ENCODE peak calls at places on chromosomes 5 and 9, in nine cellular contexts. A is iris pigment epithelial cell; H is mesendoderm; W is stimulated activated CD4-positive, alpha-beta T cell treated with anti-CD3 and anti-CD28 coated beads, Interleukin-2, amount 100 ng/mL, for 48 hours; F is osteocyte; S is M059J; Z is cardiac muscle cell; I is natural killer cell; K is AML-193. L is an unnamed sample.

GRCh38 chr9:97412628-97413382 is 909 bp downstream of the TDRD7 start:
- DNase-seq in A (peak), H (peak), W (no peak), F (no peak), S (peak), Z (peak), I (no peak), K (peak), L (no peak)

GRCh38 chr9:127197186-127197860 is 67.3 kb upstream of the GARNL3 start:
- DNase-seq in A (no peak), H (no peak), W (no peak), F (no peak), S (no peak), Z (no peak), I (no peak), K (no peak), L (no peak)

GRCh38 chr9:92717201-92718085 is 47.2 kb downstream of the BICD2 start:
- DNase-seq in A (no peak), H (no peak), W (no peak), F (no peak), S (no peak), Z (no peak), I (no peak), K (no peak), L (peak)

GRCh38 chr5:10424124-10424731 is 17.5 kb upstream of the ROPN1L start:
- DNase-seq in A (peak), H (peak), W (no peak), F (no peak), S (peak), Z (peak), I (no peak), K (peak), L (no peak)

GRCh38 chr9:120482424-120483186 is 97.4 kb downstream of the CDK5RAP2 start:
- DNase-seq in A (no peak), H (no peak), W (no peak), F (no peak), S (no peak), Z (no peak), I (no peak), K (no peak), L (no peak)

GRCh38 chr5:134458234-134458633 is 46.6 kb upstream of the CDKN2AIPNL start:
- DNase-seq in A (peak), H (no peak), W (no peak), F (no peak), S (peak), Z (peak), I (no peak), K (no peak), L (no peak)

GRCh38 chr9:112059980-112060348 is 115.1 kb downstream of the SUSD1 start:
- DNase-seq in A (no peak), H (no peak), W (no peak), F (no peak), S (no peak), Z (no peak), I (no peak), K (no peak), L (no peak)

GRCh38 chr5:17292434-17293015 is 75.1 kb downstream of the BASP1 start:
- DNase-seq in A (no peak), H (no peak), W (no peak), F (no peak), S (no peak), Z (no peak), I (no peak), K (no peak), L (no peak)

GRCh38 chr9:15147471-15147870 is 159.5 kb downstream of the TTC39B start:
- DNase-seq in A (peak), H (no peak), W (no peak), F (no peak), S (no peak), Z (peak), I (no peak), K (no peak), L (no peak)

GRCh38 chr5:153777681-153778080 is 261.0 kb downstream of the FAM114A2 start:
- DNase-seq in A (no peak), H (peak), W (no peak), F (no peak), S (no peak), Z (no peak), I (no peak), K (no peak), L (no peak)

GRCh38 chr9:113857875-113858274 is 18.2 kb upstream of the ZNF618 start:
- DNase-seq in A (peak), H (peak), W (no peak), F (no peak), S (no peak), Z (no peak), I (no peak), K (no peak), L (peak)

GRCh38 chr5:7869474-7870136 is 657 bp downstream of the MTRR start:
- DNase-seq in A (no peak), H (no peak), W (peak), F (no peak), S (peak), Z (no peak), I (peak), K (no peak), L (no peak)

GRCh38 chr5:96881511-96882115 is 5.3 kb downstream of the ERAP2 start:
- DNase-seq in A (peak), H (peak), W (no peak), F (no peak), S (peak), Z (peak), I (no peak), K (no peak), L (no peak)

GRCh38 chr5:68467791-68468190 is 252.2 kb downstream of the PIK3R1 start:
- DNase-seq in A (no peak), H (no peak), W (no peak), F (no peak), S (no peak), Z (no peak), I (no peak), K (no peak), L (no peak)

GRCh38 chr5:122078116-122078865 is at the start of gene LOX:
- DNase-seq in A (peak), H (peak), W (no peak), F (peak), S (peak), Z (peak), I (no peak), K (no peak), L (no peak)

GRCh38 chr5:39178856-39179255 is 40.5 kb downstream of the FYB1 start:
- DNase-seq in A (no peak), H (no peak), W (no peak), F (no peak), S (no peak), Z (no peak), I (no peak), K (no peak), L (no peak)

GRCh38 chr5:165029471-165029870 is 1524.1 kb downstream of the MAT2B start:
- DNase-seq in A (peak), H (peak), W (no peak), F (no peak), S (peak), Z (no peak), I (no peak), K (peak), L (no peak)

GRCh38 chr9:120925535-120926396 is 830 bp downstream of the TRAF1 start:
- DNase-seq in A (peak), H (no peak), W (peak), F (no peak), S (peak), Z (peak), I (peak), K (no peak), L (peak)

GRCh38 chr5:57482671-57483106 is at the start of gene ACTBL2:
- DNase-seq in A (peak), H (peak), W (no peak), F (no peak), S (peak), Z (peak), I (no peak), K (no peak), L (no peak)